ENCODE peak calls at places on chromosomes 3 and 15, in eight cellular contexts. One of them, this sample, is unnamed.

GRCh38 chr15:36156855-36157521 is 422.4 kb upstream of the CDIN1 start:
- DNase-seq in EH: peak
- DNase-seq in uterus: peak
- DNase-seq in naive thymus-derived CD4-positive, alpha-beta T cell: no peak
- DNase-seq in germinal center: no peak
- DNase-seq in GM10248: no peak
- DNase-seq in ACHN: no peak
- DNase-seq in NCI-H1436: no peak
- DNase-seq in this sample: peak

GRCh38 chr15:49045691-49046112 is 544 bp downstream of the SECISBP2L start:
- DNase-seq in EH: peak
- DNase-seq in uterus: peak
- DNase-seq in naive thymus-derived CD4-positive, alpha-beta T cell: no peak
- DNase-seq in germinal center: peak
- DNase-seq in GM10248: peak
- DNase-seq in ACHN: peak
- DNase-seq in NCI-H1436: no peak
- DNase-seq in this sample: peak

GRCh38 chr15:75198560-75199346 is 2.9 kb upstream of the C15orf39 start:
- DNase-seq in EH: peak
- DNase-seq in uterus: no peak
- DNase-seq in naive thymus-derived CD4-positive, alpha-beta T cell: peak
- DNase-seq in germinal center: peak
- DNase-seq in GM10248: peak
- DNase-seq in ACHN: peak
- DNase-seq in NCI-H1436: peak
- DNase-seq in this sample: peak

GRCh38 chr15:92614301-92614700 is 41.3 kb downstream of the FAM174B start:
- DNase-seq in EH: no peak
- DNase-seq in uterus: no peak
- DNase-seq in naive thymus-derived CD4-positive, alpha-beta T cell: no peak
- DNase-seq in germinal center: no peak
- DNase-seq in GM10248: no peak
- DNase-seq in ACHN: no peak
- DNase-seq in NCI-H1436: no peak
- DNase-seq in this sample: no peak

GRCh38 chr3:49806838-49807237 is 3.8 kb downstream of the INKA1 start:
- DNase-seq in EH: no peak
- DNase-seq in uterus: no peak
- DNase-seq in naive thymus-derived CD4-positive, alpha-beta T cell: no peak
- DNase-seq in germinal center: no peak
- DNase-seq in GM10248: no peak
- DNase-seq in ACHN: no peak
- DNase-seq in NCI-H1436: no peak
- DNase-seq in this sample: no peak

GRCh38 chr15:38257676-38258075 is 5.0 kb downstream of the SPRED1 start:
- DNase-seq in EH: peak
- DNase-seq in uterus: no peak
- DNase-seq in naive thymus-derived CD4-positive, alpha-beta T cell: no peak
- DNase-seq in germinal center: no peak
- DNase-seq in GM10248: no peak
- DNase-seq in ACHN: no peak
- DNase-seq in NCI-H1436: no peak
- DNase-seq in this sample: no peak

GRCh38 chr15:76073554-76073953 is 13.8 kb downstream of the TMEM266 start:
- DNase-seq in EH: peak
- DNase-seq in uterus: no peak
- DNase-seq in naive thymus-derived CD4-positive, alpha-beta T cell: no peak
- DNase-seq in germinal center: no peak
- DNase-seq in GM10248: no peak
- DNase-seq in ACHN: peak
- DNase-seq in NCI-H1436: no peak
- DNase-seq in this sample: no peak

GRCh38 chr15:43519207-43519606 is 1.8 kb downstream of the MAP1A start:
- DNase-seq in EH: no peak
- DNase-seq in uterus: no peak
- DNase-seq in naive thymus-derived CD4-positive, alpha-beta T cell: no peak
- DNase-seq in germinal center: no peak
- DNase-seq in GM10248: no peak
- DNase-seq in ACHN: no peak
- DNase-seq in NCI-H1436: no peak
- DNase-seq in this sample: no peak

GRCh38 chr3:142215111-142215510 is 10.3 kb downstream of the GK5 start:
- DNase-seq in EH: peak
- DNase-seq in uterus: no peak
- DNase-seq in naive thymus-derived CD4-positive, alpha-beta T cell: no peak
- DNase-seq in germinal center: no peak
- DNase-seq in GM10248: no peak
- DNase-seq in ACHN: no peak
- DNase-seq in NCI-H1436: no peak
- DNase-seq in this sample: peak

This sample was measured in IMR-90.